ENCODE peak calls at places on chromosomes 7 and 10, in six cellular contexts. M is NCI-H1694 treated with DMSO at 0.1 percent for 48 hours; F is HT-29; J is activated CD8-positive, alpha-beta T cell treated with anti-CD3 and anti-CD28 coated beads for 36 hours; C is H54; O is stimulated activated naive B cell treated with anti-CD40 and anti-IgM and Interleukin-4, amounts not matched to agents 10 μg/mL and 1 μg/mL and 100 μg/mL, for 72 hours. P is an unnamed sample.

GRCh38 chr10:36423821-36424248 is 701.6 kb upstream of the ANKRD30A start:
- DNase-seq in J (no peak), F (no peak), C (no peak), O (no peak), M (no peak), P (peak; percentile 22)

GRCh38 chr7:47472444-47473157 is 109.3 kb downstream of the TNS3 start:
- DNase-seq in J (no peak), F (no peak), M (no peak), C (no peak), O (no peak), P (no peak)

GRCh38 chr7:26667514-26668133 is 196.8 kb downstream of the SKAP2 start:
- DNase-seq in M (peak; percentile 99), J (peak; percentile 63), C (peak; percentile 42), O (peak; percentile 49), F (peak; percentile 95), P (peak; percentile 93)

GRCh38 chr10:66180651-66181318 is 745.1 kb upstream of the LRRTM3 start:
- DNase-seq in F (peak; percentile 78), C (peak; percentile 8), M (peak; percentile 23), J (peak; percentile 30), O (peak; percentile 1), P (peak; percentile 66)

GRCh38 chr7:105256621-105257283 is 132.0 kb downstream of the SRPK2 start:
- DNase-seq in O (no peak), M (no peak), C (no peak), J (no peak), F (no peak), P (no peak)

GRCh38 chr10:128067691-128068397 is 58.4 kb downstream of the MKI67 start:
- DNase-seq in F (no peak), O (no peak), C (no peak), M (no peak), J (no peak), P (no peak)

GRCh38 chr7:153193144-153193595 is 433.6 kb downstream of the ACTR3B start:
- DNase-seq in C (peak; percentile 31), F (peak; percentile 21), O (no peak), J (peak; percentile 33), M (no peak), P (no peak)

GRCh38 chr10:117486606-117487005 is 55.9 kb upstream of the EMX2 start:
- DNase-seq in C (no peak), O (no peak), J (no peak), M (no peak), F (no peak), P (no peak)

GRCh38 chr7:108402865-108403264 is 53.4 kb downstream of the NRCAM start:
- DNase-seq in M (no peak), O (no peak), C (no peak), J (no peak), F (no peak), P (peak; percentile 37)

GRCh38 chr10:110410329-110411046 is 87.2 kb upstream of the DUSP5 start:
- DNase-seq in C (peak; percentile 77), M (no peak), O (no peak), F (peak; percentile 77), J (no peak), P (peak; percentile 93)

GRCh38 chr10:17029581-17030271 is 99.9 kb downstream of the CUBN start:
- DNase-seq in C (peak; percentile 27), J (peak; percentile 97), O (peak; percentile 38), M (no peak), F (peak; percentile 81), P (peak; percentile 86)

GRCh38 chr10:62085821-62086220 is 182.8 kb downstream of the RTKN2 start:
- DNase-seq in J (no peak), F (no peak), C (no peak), M (no peak), O (no peak), P (no peak)

GRCh38 chr10:101617102-101617823 is 29.1 kb downstream of the DPCD start:
- DNase-seq in J (no peak), O (peak; percentile 9), F (no peak), M (peak; percentile 10), C (no peak), P (no peak)

GRCh38 chr10:61643316-61643751 is 19.4 kb upstream of the CABCOCO1 start:
- DNase-seq in J (no peak), M (no peak), F (no peak), C (no peak), O (no peak), P (peak; percentile 46)

GRCh38 chr10:131166486-131166885 is 145.0 kb downstream of the TCERG1L start:
- DNase-seq in J (no peak), O (no peak), C (no peak), M (peak; percentile 13), F (no peak), P (no peak)

GRCh38 chr7:128692623-128693270 is 20.7 kb downstream of the GARIN1A start:
- DNase-seq in J (no peak), F (no peak), O (no peak), C (no peak), M (no peak), P (no peak)

GRCh38 chr7:138125119-138125518 is 48.9 kb downstream of the AKR1D1 start:
- DNase-seq in C (peak; percentile 36), J (no peak), F (no peak), M (no peak), O (no peak), P (peak; percentile 54)

GRCh38 chr10:50614444-50615137 is 9.2 kb downstream of the SGMS1 start:
- DNase-seq in M (no peak), J (peak; percentile 44), C (no peak), O (no peak), F (peak; percentile 70), P (no peak)

GRCh38 chr10:110074298-110074697 is 66.5 kb downstream of the ADD3 start:
- DNase-seq in O (peak; percentile 46), M (no peak), F (no peak), C (no peak), J (peak; percentile 43), P (no peak)

GRCh38 chr7:52270301-52270700 is 765.1 kb upstream of the POM121L12 start:
- DNase-seq in M (no peak), F (no peak), C (no peak), J (no peak), O (no peak), P (peak; percentile 9)

GRCh38 chr10:32056136-32057040 is at the start of gene KIF5B:
- DNase-seq in F (peak; percentile 91), O (peak; percentile 86), J (peak; percentile 84), M (peak; percentile 79), C (peak; percentile 90), P (peak; percentile 82)

GRCh38 chr7:142608630-142609029 is 140.6 kb upstream of the PRSS1 start:
- DNase-seq in M (no peak), F (no peak), O (no peak), J (no peak), C (no peak), P (no peak)

GRCh38 chr7:103116511-103116910 is 32.4 kb downstream of the NAPEPLD start:
- DNase-seq in M (no peak), O (no peak), F (no peak), C (no peak), J (no peak), P (no peak)

P was measured in astrocyte of the spinal cord.